ENCODE peak calls at places on chromosomes 4 and X, in eight cellular contexts. W, Y, X, C, S, Q, L and A are unnamed samples.
A peak's percentile ranks its signal among the peaks of the same experiment; 100 is the strongest.

GRCh38 chrX:119105826-119106225 is 21.8 kb downstream of the KIAA1210 start:
- DNase-seq in W (no peak), Y (no peak), X (no peak), C (no peak), S (no peak), Q (no peak), L (no peak), A (no peak)

GRCh38 chr4:23700197-23700596 is 189.7 kb downstream of the PPARGC1A start:
- DNase-seq in W (no peak), Y (no peak), X (no peak), C (no peak), S (no peak), Q (no peak), L (no peak), A (no peak)

GRCh38 chrX:63350551-63350950 is 581 bp downstream of the SPIN4 start:
- DNase-seq in W (peak; percentile 75), Y (no peak), X (peak; percentile 41), C (peak; percentile 23), S (peak; percentile 48), Q (no peak), L (peak; percentile 18), A (peak; percentile 36)

GRCh38 chrX:107596651-107597050 is 31.7 kb upstream of the PRPS1 start:
- DNase-seq in W (no peak), Y (no peak), X (no peak), C (no peak), S (no peak), Q (no peak), L (no peak), A (no peak)

GRCh38 chr4:176548571-176548970 is 228.8 kb downstream of the SPCS3 start:
- DNase-seq in W (no peak), Y (no peak), X (no peak), C (peak; percentile 50), S (no peak), Q (no peak), L (no peak), A (no peak)

GRCh38 chr4:23788460-23788859 is 101.4 kb downstream of the PPARGC1A start:
- DNase-seq in W (no peak), Y (no peak), X (no peak), C (no peak), S (no peak), Q (no peak), L (peak; percentile 15), A (no peak)

GRCh38 chr4:86449746-86450145 is 89.9 kb upstream of the MAPK10 start:
- DNase-seq in W (no peak), Y (no peak), X (no peak), C (no peak), S (no peak), Q (no peak), L (no peak), A (no peak)

GRCh38 chr4:80264352-80264647 is 2.2 kb upstream of the FGF5 start:
- DNase-seq in W (no peak), Y (no peak), X (no peak), C (no peak), S (no peak), Q (no peak), L (no peak), A (no peak)

GRCh38 chr4:17576932-17577659 is at the start of gene LAP3:
- DNase-seq in W (peak; percentile 98), Y (peak; percentile 92), X (peak; percentile 97), C (peak; percentile 91), S (peak; percentile 100), Q (peak; percentile 87), L (peak; percentile 98), A (peak; percentile 99)

GRCh38 chr4:173539986-173540385 is 10.0 kb upstream of the HAND2 start:
- DNase-seq in W (no peak), Y (no peak), X (no peak), C (no peak), S (no peak), Q (no peak), L (no peak), A (no peak)

GRCh38 chr4:95549246-95550138 is 719 bp upstream of the UNC5C start:
- DNase-seq in W (no peak), Y (no peak), X (peak; percentile 49), C (peak; percentile 24), S (peak; percentile 50), Q (no peak), L (peak; percentile 43), A (peak; percentile 25)

GRCh38 chrX:40468033-40468979 is 112.5 kb upstream of the ATP6AP2 start:
- DNase-seq in W (peak; percentile 48), Y (no peak), X (peak; percentile 47), C (peak; percentile 66), S (peak; percentile 61), Q (no peak), L (peak; percentile 56), A (peak; percentile 59)

GRCh38 chr4:15855804-15856475 is 77.8 kb downstream of the CD38 start:
- DNase-seq in W (no peak), Y (no peak), X (no peak), C (no peak), S (no peak), Q (no peak), L (no peak), A (no peak)

GRCh38 chrX:116317409-116317808 is 119.0 kb upstream of the SLC6A14 start:
- DNase-seq in W (no peak), Y (no peak), X (no peak), C (no peak), S (peak; percentile 31), Q (no peak), L (peak; percentile 37), A (no peak)

GRCh38 chr4:14827111-14827510 is 175.2 kb upstream of the CPEB2 start:
- DNase-seq in W (no peak), Y (no peak), X (no peak), C (no peak), S (no peak), Q (no peak), L (no peak), A (no peak)

GRCh38 chrX:111129949-111130348 is 34.0 kb downstream of the PAK3 start:
- DNase-seq in W (no peak), Y (no peak), X (peak; percentile 29), C (no peak), S (no peak), Q (no peak), L (no peak), A (no peak)

GRCh38 chrX:8849462-8849861 is 48.3 kb upstream of the FAM9A start:
- DNase-seq in W (no peak), Y (no peak), X (no peak), C (peak; percentile 34), S (no peak), Q (no peak), L (no peak), A (no peak)

GRCh38 chrX:96181571-96181970 is 503.1 kb upstream of the DIAPH2 start:
- DNase-seq in W (no peak), Y (no peak), X (no peak), C (no peak), S (no peak), Q (no peak), L (no peak), A (no peak)

GRCh38 chr4:2886622-2887021 is 43.0 kb downstream of the ADD1 start:
- DNase-seq in W (no peak), Y (no peak), X (no peak), C (no peak), S (no peak), Q (no peak), L (no peak), A (no peak)

GRCh38 chr4:183758006-183758734 is 99.1 kb downstream of the TRAPPC11 start:
- DNase-seq in W (no peak), Y (no peak), X (no peak), C (peak; percentile 17), S (peak; percentile 73), Q (no peak), L (peak; percentile 51), A (peak; percentile 76)

GRCh38 chr4:57442834-57443291 is 332.7 kb upstream of the IGFBP7 start:
- DNase-seq in W (peak; percentile 71), Y (no peak), X (no peak), C (peak; percentile 35), S (peak; percentile 24), Q (no peak), L (peak; percentile 77), A (peak; percentile 41)

GRCh38 chr4:151855747-151856146 is 94.9 kb upstream of the GATB start:
- DNase-seq in W (no peak), Y (no peak), X (no peak), C (no peak), S (no peak), Q (no peak), L (no peak), A (no peak)

GRCh38 chr4:54703182-54703581 is 45.4 kb downstream of the KIT start:
- DNase-seq in W (no peak), Y (no peak), X (no peak), C (no peak), S (no peak), Q (no peak), L (no peak), A (no peak)
- H3K27ac ChIP-seq in W (no peak overlapping the region), Y (no peak overlapping the region), X (no peak overlapping the region), C (no peak overlapping the region), S (no peak overlapping the region), Q (no peak overlapping the region), L (no peak overlapping the region), A (no peak overlapping the region)

DNA sequence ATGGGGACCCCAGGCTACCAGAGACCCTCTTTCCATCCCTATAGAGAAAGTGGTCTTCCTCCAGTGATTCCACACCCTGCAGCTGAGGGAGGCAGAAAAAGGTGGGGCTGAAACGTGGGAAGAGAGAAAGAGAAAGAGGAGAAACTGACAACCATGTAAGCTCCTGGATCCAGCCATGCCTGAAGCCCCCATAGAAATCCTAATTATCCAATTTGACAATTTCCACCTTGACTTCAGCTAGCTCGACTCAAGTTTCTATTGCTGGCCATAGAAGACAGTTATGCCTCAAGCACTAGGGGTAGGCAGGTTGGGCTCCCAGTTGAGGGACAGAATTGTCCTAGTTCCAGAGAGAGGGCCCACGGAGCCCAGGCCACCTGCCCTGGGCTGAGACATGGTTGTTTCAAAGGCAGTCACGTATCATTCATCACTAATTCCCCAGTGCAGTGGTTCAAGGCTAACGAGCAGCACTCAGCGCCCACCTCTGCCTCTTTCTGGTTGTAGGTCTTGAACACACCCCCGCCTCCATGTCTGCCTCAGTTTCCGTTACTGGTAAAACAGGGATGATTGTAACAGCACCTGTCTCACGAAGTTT is 39.8 kb upstream of the ASMTL start:
- DNase-seq in W (no peak), Y (no peak), X (no peak), C (no peak), S (no peak), Q (no peak), L (no peak), A (no peak)
- H3K27ac ChIP-seq in W (peak overlapping the region; percentile 96), Y (no peak overlapping the region), X (no peak overlapping the region), C (no peak overlapping the region), S (no peak overlapping the region), Q (no peak overlapping the region), L (no peak overlapping the region), A (no peak overlapping the region)

DNA sequence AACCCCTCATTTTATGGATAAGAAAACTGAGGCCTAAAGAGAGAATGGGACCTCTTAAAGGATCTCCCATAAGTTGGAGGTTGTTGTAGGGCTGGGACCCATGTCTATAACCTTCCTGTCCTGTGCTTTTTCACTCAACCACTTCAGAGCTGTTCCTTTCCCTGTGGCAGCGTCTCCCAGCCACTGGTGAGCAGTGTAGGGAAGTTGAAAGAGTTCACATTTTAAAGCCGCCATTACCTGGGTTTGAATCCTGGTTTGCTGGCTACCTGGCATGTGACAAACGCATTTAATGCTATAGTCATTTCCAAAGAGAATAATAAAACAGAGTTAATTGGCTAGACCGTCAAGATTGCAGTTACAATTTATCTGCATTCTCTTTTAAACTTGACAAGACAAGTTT is 218.5 kb downstream of the NWD2 start:
- DNase-seq in W (no peak), Y (no peak), X (no peak), C (no peak), S (peak; percentile 58), Q (no peak), L (no peak), A (peak; percentile 51)
- H3K27ac ChIP-seq in W (no peak overlapping the region), Y (no peak overlapping the region), X (no peak overlapping the region), C (no peak overlapping the region), S (peak overlapping the region; percentile 89), Q (no peak overlapping the region), L (peak overlapping the region; percentile 64), A (peak overlapping the region; percentile 85)

GRCh38 chrX:19683817-19684216 is 168.5 kb upstream of the MAP3K15 start:
- DNase-seq in W (no peak), Y (no peak), X (no peak), C (no peak), S (no peak), Q (no peak), L (no peak), A (no peak)
- H3K27ac ChIP-seq in W (no peak overlapping the region), Y (no peak overlapping the region), X (peak overlapping the region; percentile 91), C (peak overlapping the region; percentile 84), S (no peak overlapping the region), Q (no peak overlapping the region), L (no peak overlapping the region), A (peak overlapping the region; percentile 45)